ENCODE peak calls at places on chromosomes 12 and 14, in seven cellular contexts. Z, T, U, C, N, O and S are unnamed samples. For H3K79me1, the result is how much of the 10 kb centered on the place peaks cover.

GRCh38 chr14:61764342-61765122 is 2.3 kb downstream of the SNAPC1 start:
- DNase-seq in U (no peak), T (peak), C (no peak), N (no peak), Z (no peak), O (no peak), S (no peak)

GRCh38 chr12:32708926-32709325 is 29.8 kb downstream of the DNM1L start:
- DNase-seq in O (no peak), T (no peak), U (no peak), C (no peak), Z (no peak), N (no peak), S (no peak)

GRCh38 chr12:128025856-128026255 is 241.1 kb upstream of the TMEM132C start:
- DNase-seq in Z (no peak), O (no peak), T (peak), U (no peak), N (no peak), C (no peak), S (peak)

GRCh38 chr12:124507188-124508109 is 60.0 kb downstream of the NCOR2 start:
- DNase-seq in N (peak), T (no peak), C (no peak), Z (no peak), O (no peak), U (peak), S (no peak)

GRCh38 chr12:58105225-58106119 is 164.1 kb downstream of the ATP23 start:
- DNase-seq in Z (no peak), C (no peak), O (no peak), N (peak), T (peak), U (peak), S (no peak)

GRCh38 chr14:48568688-48569087 is 893.3 kb upstream of the MDGA2 start:
- DNase-seq in O (peak), T (no peak), Z (no peak), U (peak), N (peak), C (no peak), S (no peak)

GRCh38 chr12:71214511-71215285 is 56.9 kb upstream of the TSPAN8 start:
- DNase-seq in T (peak), O (peak), Z (peak), N (no peak), C (peak), U (no peak), S (no peak)

GRCh38 chr12:109818900-109819500 is 14.2 kb downstream of the TRPV4 start:
- DNase-seq in U (peak), O (peak), C (no peak), N (peak), T (no peak), Z (no peak), S (no peak)

GRCh38 chr14:23186913-23187654 is 3.6 kb upstream of the SLC7A8 start:
- DNase-seq in C (no peak), U (peak), Z (no peak), O (peak), N (peak), T (peak), S (no peak)

GRCh38 chr12:88870000-88870737 is 289.9 kb upstream of the KITLG start:
- DNase-seq in N (peak), C (no peak), Z (no peak), U (peak), O (no peak), T (no peak), S (no peak)

GRCh38 chr14:29637406-29637805 is 290.2 kb downstream of the PRKD1 start:
- DNase-seq in C (no peak), O (no peak), T (no peak), N (peak), U (peak), Z (no peak), S (no peak)

GRCh38 chr12:64006211-64006610 is 161.7 kb downstream of the SRGAP1 start:
- DNase-seq in T (peak), Z (no peak), O (peak), N (peak), U (peak), C (no peak), S (no peak)

GRCh38 chr14:77882631-77883030 is 82.7 kb downstream of the ADCK1 start:
- DNase-seq in Z (no peak), C (no peak), O (peak), T (peak), U (no peak), N (peak), S (no peak)

GRCh38 chr12:896031-896430 is 53.5 kb downstream of the RAD52 start:
- DNase-seq in N (no peak), Z (no peak), O (no peak), T (no peak), C (no peak), U (no peak), S (no peak)

GRCh38 chr14:100098171-100098570 is 32.9 kb downstream of the EVL start:
- DNase-seq in T (no peak), U (no peak), O (no peak), Z (no peak), N (no peak), C (no peak), S (no peak)

GRCh38 chr12:12333407-12333831 is 16.6 kb downstream of the MANSC1 start:
- DNase-seq in T (no peak), Z (no peak), U (peak), C (no peak), O (no peak), N (no peak), S (no peak)

GRCh38 chr12:131555197-131555820 is 155.6 kb upstream of the SFSWAP start:
- DNase-seq in T (no peak), O (peak), C (no peak), Z (no peak), U (no peak), N (no peak), S (no peak)

GRCh38 chr12:6963741-6964446 is 6.6 kb downstream of the PHB2 start:
- DNase-seq in O (peak), Z (no peak), C (no peak), N (no peak), U (no peak), T (no peak), S (peak)

GRCh38 chr12:85076688-85077430 is 40.7 kb downstream of the LRRIQ1 start:
- DNase-seq in T (peak), U (peak), C (peak), N (peak), Z (no peak), O (peak), S (no peak)

GRCh38 chr12:102571889-102572288 is 91.5 kb upstream of the IGF1 start:
- DNase-seq in Z (no peak), U (no peak), O (no peak), T (no peak), C (no peak), N (no peak), S (no peak)

GRCh38 chr12:570949-571794 is 92.1 kb downstream of the NINJ2 start:
- DNase-seq in O (peak), Z (no peak), T (peak), C (no peak), N (peak), U (peak), S (peak)

GRCh38 chr12:50234347-50234746 is 49.0 kb downstream of the LIMA1 start:
- DNase-seq in N (no peak), Z (no peak), T (peak), C (no peak), O (peak), U (no peak), S (peak)

GRCh38 chr12:71499834-71500233 is 60.2 kb downstream of the LGR5 start:
- DNase-seq in C (no peak), N (no peak), U (no peak), Z (no peak), T (no peak), O (no peak), S (no peak)

GRCh38 chr12:7433276-7433822 is 10.6 kb downstream of the CD163L1 start:
- DNase-seq in T (no peak), Z (no peak), O (peak), U (peak), N (peak), C (no peak), S (no peak)

GRCh38 chr12:94560416-94561221 is 89.7 kb downstream of the TMCC3 start:
- DNase-seq in N (no peak), T (peak), Z (peak), O (peak), C (no peak), U (peak), S (peak)

GRCh38 chr14:66645716-66646115 is 137.8 kb downstream of the GPHN start:
- DNase-seq in N (no peak), C (no peak), O (no peak), T (no peak), Z (no peak), U (peak), S (no peak)

GRCh38 chr12:46383654-46384450 is 11.3 kb upstream of the SLC38A2 start:
- DNase-seq in C (peak), N (peak), Z (no peak), O (peak), U (peak), T (peak), S (no peak)

GRCh38 chr12:46386360-46386867 is 13.8 kb upstream of the SLC38A2 start:
- DNase-seq in T (no peak), C (no peak), O (peak), Z (no peak), N (peak), U (peak), S (no peak)

GRCh38 chr12:46385439-46385838 is 12.9 kb upstream of the SLC38A2 start:
- DNase-seq in Z (no peak), T (peak), O (peak), C (no peak), U (no peak), N (peak), S (no peak)

GRCh38 chr12:46382974-46383653 is 10.5 kb upstream of the SLC38A2 start:
- DNase-seq in U (peak), Z (no peak), O (peak), N (peak), T (peak), C (peak), S (peak)

GRCh38 chr12:46384451-46385301 is 12.1 kb upstream of the SLC38A2 start:
- DNase-seq in Z (no peak), O (peak), U (no peak), T (no peak), N (peak), C (no peak), S (no peak)
- H3K79me1 ChIP-seq in Z (under half), O (under half), U (under half), T (under half), N (under half), C (under half), S (under half)

GRCh38 chr12:42763682-42764081 is 174.1 kb upstream of the PRICKLE1 start:
- DNase-seq in T (no peak), Z (no peak), N (no peak), U (no peak), C (no peak), O (no peak), S (no peak)
- H4K8ac ChIP-seq in T (no peak), Z (no peak), N (no peak), U (no peak), C (no peak), O (no peak), S (no peak)

GRCh38 chr14:88871429-88871828 is 47.0 kb downstream of the TTC8 start:
- DNase-seq in C (no peak), O (no peak), T (no peak), N (no peak), Z (no peak), U (no peak), S (no peak)
- H2BK120ac ChIP-seq in C (no peak), O (no peak), T (no peak), N (no peak), Z (no peak), U (no peak), S (no peak)

GRCh38 chr12:62816624-62817023 is 118.3 kb downstream of the PPM1H start:
- DNase-seq in C (no peak), O (no peak), Z (no peak), U (no peak), N (no peak), T (no peak), S (no peak)
- H3K79me1 ChIP-seq in C (under half), O (under half), Z (under half), U (under half), N (under half), T (under half), S (under half)

GRCh38 chr12:122538496-122538895 is 11.4 kb downstream of the KNTC1 start:
- DNase-seq in N (no peak), O (no peak), T (no peak), C (no peak), Z (no peak), U (no peak), S (no peak)
- H4K8ac ChIP-seq in N (no peak), O (no peak), T (no peak), C (no peak), Z (no peak), U (no peak), S (no peak)

GRCh38 chr12:42987216-42987631 is 397.7 kb upstream of the PRICKLE1 start:
- DNase-seq in N (no peak), O (no peak), T (no peak), C (no peak), Z (no peak), U (no peak), S (no peak)
- H2BK120ac ChIP-seq in N (no peak), O (no peak), T (no peak), C (no peak), Z (no peak), U (no peak), S (no peak)

GRCh38 chr12:2240390-2240789 is 187.6 kb downstream of the CACNA1C start:
- DNase-seq in Z (no peak), O (no peak), N (no peak), U (no peak), T (no peak), C (no peak), S (no peak)
- H3K79me1 ChIP-seq in Z (under half), O (under half), N (under half), U (under half), T (under half), C (under half), S (under half)

DNA sequence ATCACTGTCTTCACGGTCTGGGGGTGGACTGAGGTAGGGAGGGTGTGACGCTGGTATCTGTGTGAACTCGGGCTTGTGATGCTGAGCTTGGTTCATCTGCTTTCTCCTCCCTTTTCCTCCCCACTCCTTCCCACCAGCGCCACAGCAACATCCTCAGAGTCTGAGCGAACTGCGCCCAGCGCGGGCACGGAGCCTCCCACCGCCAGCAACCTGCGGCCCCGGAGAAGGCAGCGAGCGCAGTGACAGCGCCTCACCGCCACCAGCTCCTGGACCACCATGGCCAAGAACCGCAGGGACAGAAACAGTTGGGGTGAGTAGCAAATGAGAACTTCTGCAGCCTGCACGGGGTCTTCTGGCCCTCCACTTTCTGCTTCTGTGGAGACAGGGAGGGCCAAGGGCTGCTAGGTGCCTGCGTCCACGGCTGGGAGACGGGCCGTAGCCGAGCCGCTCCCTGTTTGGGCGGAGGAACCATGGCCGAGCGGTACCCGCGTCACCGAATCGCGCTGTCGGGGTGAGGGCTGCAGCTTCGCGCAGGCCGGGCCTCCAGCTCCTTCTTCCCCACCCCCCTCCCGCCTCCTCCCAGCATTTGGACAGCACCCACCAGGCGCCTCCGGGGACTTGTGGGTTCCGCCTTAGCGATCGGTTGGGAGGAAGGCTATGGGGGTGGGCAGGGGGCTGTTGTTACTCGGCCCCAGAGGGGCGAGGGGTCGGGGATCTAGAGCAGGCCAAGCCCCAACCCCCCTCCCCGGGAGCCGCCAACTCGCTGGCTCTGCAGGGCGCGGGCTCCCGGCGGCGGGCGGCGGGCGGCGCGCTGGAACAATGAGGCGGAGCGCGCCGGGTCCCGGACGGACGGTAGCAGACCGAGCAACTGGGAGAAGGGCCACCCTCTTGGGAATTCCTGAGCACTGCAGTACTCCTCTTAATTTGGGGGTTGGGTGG is at the start of gene ATL1:
- DNase-seq in C (peak), U (peak), N (peak), O (peak), Z (no peak), T (peak), S (peak)
- H4K8ac ChIP-seq in C (no peak), U (peak), N (peak), O (no peak), Z (peak), T (no peak), S (peak)

GRCh38 chr12:39380090-39380489 is 62.8 kb downstream of the KIF21A start:
- DNase-seq in N (no peak), C (no peak), Z (no peak), U (no peak), O (no peak), T (no peak), S (no peak)

GRCh38 chr12:39386335-39386734 is 56.6 kb downstream of the KIF21A start:
- DNase-seq in N (no peak), C (no peak), T (no peak), Z (no peak), U (no peak), O (no peak), S (no peak)

GRCh38 chr12:39378346-39378745 is 64.6 kb downstream of the KIF21A start:
- DNase-seq in T (no peak), U (no peak), Z (no peak), N (peak), C (no peak), O (no peak), S (no peak)

GRCh38 chr12:39383064-39383552 is 59.8 kb downstream of the KIF21A start:
- DNase-seq in O (no peak), C (no peak), N (no peak), Z (no peak), T (no peak), U (no peak), S (no peak)
- H2BK120ac ChIP-seq in O (no peak), C (no peak), N (no peak), Z (no peak), T (no peak), U (no peak), S (no peak)

GRCh38 chr12:117044790-117045174 is 54.4 kb downstream of the TESC start:
- DNase-seq in O (no peak), U (no peak), N (no peak), C (no peak), Z (no peak), T (no peak), S (no peak)

GRCh38 chr12:117046425-117046824 is 52.8 kb downstream of the TESC start:
- DNase-seq in N (no peak), U (no peak), T (no peak), Z (no peak), C (no peak), O (no peak), S (no peak)

GRCh38 chr12:117045998-117046374 is 53.2 kb downstream of the TESC start:
- DNase-seq in T (peak), C (no peak), N (peak), O (no peak), Z (no peak), U (no peak), S (no peak)

GRCh38 chr12:117044311-117044710 is 54.9 kb downstream of the TESC start:
- DNase-seq in O (no peak), C (no peak), T (no peak), Z (no peak), U (no peak), N (no peak), S (no peak)

GRCh38 chr12:117045175-117045997 is 53.8 kb downstream of the TESC start:
- DNase-seq in C (no peak), O (no peak), U (no peak), T (no peak), N (no peak), Z (no peak), S (no peak)
- H3K79me1 ChIP-seq in C (under half), O (under half), U (under half), T (under half), N (under half), Z (under half), S (under half)